ENCODE peak calls at places on chromosomes 12 and 14, in nine cellular contexts. G, C, H, E, M, Q, D, K and P are unnamed samples.

GRCh38 chr12:52788876-52789636 is 6.9 kb downstream of the KRT3 start:
- DNase-seq in Q (no peak), H (no peak), D (no peak), K (no peak), E (no peak), G (no peak), C (no peak), M (no peak), P (no peak)

GRCh38 chr14:65958664-65959562 is 527.3 kb upstream of the CCDC196 start:
- DNase-seq in D (no peak), M (peak; percentile 45), K (no peak), H (peak; percentile 49), Q (no peak), G (no peak), E (peak; percentile 39), C (no peak), P (no peak)

GRCh38 chr14:32635103-32635719 is 303.5 kb upstream of the NPAS3 start:
- DNase-seq in C (no peak), K (no peak), H (no peak), G (no peak), Q (no peak), D (no peak), M (peak; percentile 80), E (no peak), P (no peak)

GRCh38 chr14:76091036-76091435 is 60.7 kb upstream of the GPATCH2L start:
- DNase-seq in G (peak; percentile 22), M (peak; percentile 36), C (no peak), H (peak; percentile 49), Q (no peak), D (no peak), E (peak; percentile 39), K (peak; percentile 66), P (no peak)

GRCh38 chr14:95164506-95164905 is 7.2 kb upstream of the DICER1 start:
- DNase-seq in M (no peak), C (no peak), Q (no peak), K (no peak), D (no peak), H (no peak), E (no peak), G (no peak), P (no peak)

GRCh38 chr14:67650694-67651093 is 23.7 kb downstream of the VTI1B start:
- DNase-seq in E (no peak), M (peak; percentile 89), G (no peak), Q (no peak), K (no peak), C (no peak), H (no peak), D (no peak), P (no peak)

GRCh38 chr12:132084681-132085635 is 59.2 kb downstream of the DDX51 start:
- DNase-seq in C (peak; percentile 70), K (no peak), D (peak; percentile 13), G (peak; percentile 75), E (peak; percentile 74), M (peak; percentile 72), Q (peak; percentile 38), H (peak; percentile 80), P (no peak)

GRCh38 chr14:75298187-75298985 is 19.8 kb downstream of the FOS start:
- DNase-seq in E (no peak), C (no peak), G (no peak), M (peak; percentile 33), Q (no peak), D (no peak), H (no peak), K (no peak), P (peak; percentile 61)

GRCh38 chr12:45727994-45728624 is 1.4 kb upstream of the ARID2 start:
- DNase-seq in K (no peak), D (no peak), G (no peak), E (no peak), Q (no peak), H (no peak), M (no peak), C (no peak), P (no peak)

GRCh38 chr14:68306934-68307758 is 485.7 kb downstream of the ZFP36L1 start:
- DNase-seq in M (peak; percentile 39), E (peak; percentile 17), C (peak; percentile 87), G (no peak), Q (no peak), H (peak; percentile 34), K (no peak), D (no peak), P (no peak)

GRCh38 chr14:24052656-24053547 is 1.1 kb downstream of the CARMIL3 start:
- DNase-seq in G (no peak), H (no peak), C (no peak), E (no peak), Q (peak; percentile 28), M (peak; percentile 7), D (no peak), K (peak; percentile 11), P (peak; percentile 19)

GRCh38 chr14:66405158-66405557 is 81.0 kb upstream of the CCDC196 start:
- DNase-seq in G (no peak), C (peak; percentile 26), E (no peak), D (no peak), H (peak; percentile 42), K (no peak), M (peak; percentile 25), Q (no peak), P (no peak)

GRCh38 chr12:66409195-66409871 is 107.0 kb downstream of the HELB start:
- DNase-seq in M (peak; percentile 81), C (peak; percentile 53), G (peak; percentile 46), E (peak; percentile 16), Q (no peak), K (no peak), H (no peak), D (peak; percentile 32), P (no peak)

GRCh38 chr12:76866726-76867125 is 12.1 kb downstream of the CSRP2 start:
- DNase-seq in Q (no peak), K (no peak), C (no peak), G (no peak), M (peak; percentile 28), E (no peak), H (no peak), D (no peak), P (no peak)